ENCODE peak calls at places on chromosomes 12 and 14, in ten cellular contexts. C is stimulated activated CD4-positive, alpha-beta T cell treated with anti-CD3 and anti-CD28 coated beads, Interleukin-4, amount 100 ng/mL, for 24 hours; V is endodermal cell; R is dorsolateral prefrontal cortex; N is mucosa of gallbladder; L is iris pigment epithelial cell; D is COR-L47; Y is HT1080; T is choroid plexus epithelial cell; A is fibroblast of mammary gland. B is an unnamed sample.

GRCh38 chr14:99574099-99574880 is 29.7 kb downstream of the CCDC85C start:
- DNase-seq in C (no peak), V (peak), R (no peak), N (peak), L (peak), D (peak), Y (peak), T (peak), A (no peak), B (no peak)

GRCh38 chr12:40215977-40216376 is 8.8 kb upstream of the LRRK2 start:
- DNase-seq in C (no peak), V (no peak), R (no peak), N (no peak), L (peak), D (no peak), Y (no peak), T (peak), A (peak), B (no peak)

GRCh38 chr14:104752338-104752734 is 611 bp upstream of the SIVA1 start:
- DNase-seq in C (no peak), V (no peak), R (peak), N (no peak), L (no peak), D (no peak), Y (no peak), T (no peak), A (no peak), B (no peak)

GRCh38 chr14:39266589-39266870 is 32.8 kb downstream of the MIA2 start:
- DNase-seq in C (no peak), V (no peak), R (peak), N (peak), L (no peak), D (no peak), Y (no peak), T (no peak), A (no peak), B (no peak)

GRCh38 chr12:108367436-108367835 is 28.3 kb upstream of the CMKLR1 start:
- DNase-seq in C (no peak), V (no peak), R (peak), N (no peak), L (peak), D (no peak), Y (peak), T (peak), A (peak), B (no peak)

GRCh38 chr12:51326762-51327439 is 2.9 kb upstream of the BIN2 start:
- DNase-seq in C (no peak), V (no peak), R (no peak), N (peak), L (peak), D (no peak), Y (peak), T (peak), A (peak), B (peak)

GRCh38 chr14:54556535-54556934 is 10.4 kb upstream of the SAMD4A start:
- DNase-seq in C (no peak), V (peak), R (no peak), N (no peak), L (no peak), D (no peak), Y (no peak), T (no peak), A (no peak), B (no peak)

GRCh38 chr14:61925043-61925442 is 162.8 kb downstream of the SNAPC1 start:
- DNase-seq in C (peak), V (peak), R (no peak), N (no peak), L (peak), D (peak), Y (peak), T (peak), A (no peak), B (no peak)

GRCh38 chr14:63673882-63674497 is 32.3 kb upstream of the WDR89 start:
- DNase-seq in C (no peak), V (no peak), R (no peak), N (no peak), L (no peak), D (no peak), Y (no peak), T (no peak), A (no peak), B (no peak)

GRCh38 chr14:64875350-64875749 is 4.4 kb downstream of the SPTB start:
- DNase-seq in C (no peak), V (no peak), R (no peak), N (no peak), L (no peak), D (no peak), Y (no peak), T (no peak), A (no peak), B (no peak)

GRCh38 chr12:12520278-12520677 is 42.4 kb downstream of the DUSP16 start:
- DNase-seq in C (no peak), V (no peak), R (no peak), N (no peak), L (no peak), D (no peak), Y (no peak), T (no peak), A (no peak), B (no peak)

GRCh38 chr12:100445081-100445481 is 28.6 kb upstream of the NR1H4 start:
- DNase-seq in C (no peak), V (no peak), R (no peak), N (no peak), L (peak), D (no peak), Y (no peak), T (peak), A (no peak), B (no peak)

GRCh38 chr12:51028811-51029146 is 2.6 kb upstream of the SLC11A2 start:
- DNase-seq in C (no peak), V (no peak), R (no peak), N (no peak), L (peak), D (no peak), Y (no peak), T (no peak), A (no peak), B (no peak)

GRCh38 chr12:118979763-118980406 is 1.5 kb upstream of the SRRM4 start:
- DNase-seq in C (peak), V (peak), R (peak), N (peak), L (peak), D (peak), Y (peak), T (peak), A (peak), B (peak)

GRCh38 chr12:47207829-47208248 is 128.1 kb upstream of the AMIGO2 start:
- DNase-seq in C (no peak), V (no peak), R (no peak), N (no peak), L (no peak), D (no peak), Y (no peak), T (no peak), A (no peak), B (no peak)

GRCh38 chr12:82461851-82462250 is 103.5 kb downstream of the METTL25 start:
- DNase-seq in C (no peak), V (no peak), R (no peak), N (no peak), L (peak), D (no peak), Y (peak), T (peak), A (no peak), B (no peak)

GRCh38 chr12:26032719-26033241 is 74.3 kb downstream of the RASSF8 start:
- DNase-seq in C (no peak), V (no peak), R (no peak), N (no peak), L (peak), D (no peak), Y (no peak), T (peak), A (peak), B (no peak)

GRCh38 chr14:44979740-44980346 is 17.9 kb downstream of the TOGARAM1 start:
- DNase-seq in C (no peak), V (no peak), R (no peak), N (no peak), L (peak), D (no peak), Y (no peak), T (peak), A (no peak), B (no peak)

GRCh38 chr14:66249544-66249943 is 236.6 kb upstream of the CCDC196 start:
- DNase-seq in C (no peak), V (no peak), R (no peak), N (no peak), L (no peak), D (no peak), Y (no peak), T (no peak), A (no peak), B (no peak)

GRCh38 chr14:28719130-28719529 is 47.5 kb upstream of the FOXG1 start:
- DNase-seq in C (no peak), V (no peak), R (no peak), N (no peak), L (peak), D (no peak), Y (no peak), T (no peak), A (peak), B (no peak)

GRCh38 chr14:60508363-60508706 is 611 bp upstream of the SIX6 start:
- DNase-seq in C (no peak), V (no peak), R (no peak), N (no peak), L (no peak), D (no peak), Y (no peak), T (no peak), A (no peak), B (no peak)

GRCh38 chr14:32017587-32017986 is 59.5 kb upstream of the ARHGAP5 start:
- DNase-seq in C (no peak), V (no peak), R (no peak), N (no peak), L (no peak), D (no peak), Y (no peak), T (peak), A (no peak), B (no peak)

GRCh38 chr12:65561798-65562382 is 262.4 kb upstream of the HMGA2 start:
- DNase-seq in C (no peak), V (no peak), R (no peak), N (no peak), L (peak), D (no peak), Y (peak), T (peak), A (peak), B (no peak)

GRCh38 chr14:71328183-71328582 is 420.9 kb downstream of the PCNX1 start:
- DNase-seq in C (no peak), V (no peak), R (no peak), N (no peak), L (no peak), D (no peak), Y (no peak), T (no peak), A (no peak), B (peak)

B was measured in activated CD4-positive, alpha-beta memory T cell treated with anti-CD3 and anti-CD28 coated beads, Interleukin-2, amount 10 ng/mL, durations not matched to agents 7 days and 5 days.